ENCODE peak calls at places on chromosome 13, in four cellular contexts. I is HFFc6; X is WERI-Rb-1; K is CD4-positive, alpha-beta T cell. N is an unnamed sample.

GRCh38 chr13:97142452-97142851 is 79.7 kb upstream of the MBNL2 start:
- DNase-seq in X (no peak), K (no peak), I (no peak), N (no peak)

GRCh38 chr13:59112375-59112774 is 1051.4 kb downstream of the DIAPH3 start:
- DNase-seq in K (no peak), X (peak), I (peak), N (no peak)

GRCh38 chr13:97259787-97260641 is 37.9 kb downstream of the MBNL2 start:
- DNase-seq in X (no peak), K (no peak), I (peak), N (no peak)

GRCh38 chr13:20160346-20161274 is at the start of gene GJA3:
- DNase-seq in X (peak), I (no peak), K (no peak), N (no peak)

GRCh38 chr13:100887729-100888151 is 213.1 kb upstream of the TMTC4 start:
- DNase-seq in I (peak), X (no peak), K (no peak), N (no peak)

GRCh38 chr13:48038763-48039162 is 1.2 kb downstream of the NUDT15 start:
- DNase-seq in K (no peak), I (peak), X (no peak), N (no peak)

GRCh38 chr13:46289260-46289955 is 77.7 kb downstream of the LRRC63 start:
- DNase-seq in X (no peak), I (no peak), K (no peak), N (no peak)

GRCh38 chr13:112968910-112969691 is at the start of gene MCF2L:
- DNase-seq in K (peak), I (no peak), X (peak), N (no peak)

GRCh38 chr13:40148742-40149141 is 493.3 kb downstream of the COG6 start:
- DNase-seq in I (no peak), K (no peak), X (no peak), N (no peak)

DNA sequence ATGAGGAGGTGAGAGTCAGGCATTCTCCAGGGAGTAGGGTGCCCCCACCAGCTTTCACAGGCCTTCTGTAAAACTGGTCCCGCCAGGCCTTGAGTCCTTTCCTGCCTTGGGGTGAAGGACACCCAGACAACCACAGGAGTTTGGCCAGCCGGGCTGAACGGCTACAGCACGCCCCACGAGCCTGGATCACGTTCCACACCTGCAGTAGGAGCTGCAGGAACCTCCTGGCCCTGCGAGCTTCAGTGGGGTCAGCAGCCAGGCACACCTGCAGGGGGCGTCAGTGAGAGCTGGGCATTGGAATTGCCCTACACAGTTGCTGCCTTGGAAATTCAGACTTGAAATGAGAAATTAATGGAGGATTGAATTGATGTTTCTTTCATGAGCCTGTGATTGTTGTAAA is 45.7 kb downstream of the COL4A2 start:
- DNase-seq in X (peak), I (no peak), K (no peak), N (no peak)
- TF ChIP-seq CTCF in X (peak), I (peak), K (no peak), N (peak)

GRCh38 chr13:110138009-110138699 is 168.8 kb downstream of the COL4A1 start:
- DNase-seq in X (peak), I (peak), K (no peak), N (peak)
- TF ChIP-seq CTCF in X (peak), I (no peak), K (no peak), N (peak)

GRCh38 chr13:36848228-36848982 is 29.4 kb downstream of the RFXAP start:
- DNase-seq in I (no peak), X (no peak), K (no peak), N (no peak)
- TF ChIP-seq CTCF in I (peak), X (peak), K (no peak), N (peak)

DNA sequence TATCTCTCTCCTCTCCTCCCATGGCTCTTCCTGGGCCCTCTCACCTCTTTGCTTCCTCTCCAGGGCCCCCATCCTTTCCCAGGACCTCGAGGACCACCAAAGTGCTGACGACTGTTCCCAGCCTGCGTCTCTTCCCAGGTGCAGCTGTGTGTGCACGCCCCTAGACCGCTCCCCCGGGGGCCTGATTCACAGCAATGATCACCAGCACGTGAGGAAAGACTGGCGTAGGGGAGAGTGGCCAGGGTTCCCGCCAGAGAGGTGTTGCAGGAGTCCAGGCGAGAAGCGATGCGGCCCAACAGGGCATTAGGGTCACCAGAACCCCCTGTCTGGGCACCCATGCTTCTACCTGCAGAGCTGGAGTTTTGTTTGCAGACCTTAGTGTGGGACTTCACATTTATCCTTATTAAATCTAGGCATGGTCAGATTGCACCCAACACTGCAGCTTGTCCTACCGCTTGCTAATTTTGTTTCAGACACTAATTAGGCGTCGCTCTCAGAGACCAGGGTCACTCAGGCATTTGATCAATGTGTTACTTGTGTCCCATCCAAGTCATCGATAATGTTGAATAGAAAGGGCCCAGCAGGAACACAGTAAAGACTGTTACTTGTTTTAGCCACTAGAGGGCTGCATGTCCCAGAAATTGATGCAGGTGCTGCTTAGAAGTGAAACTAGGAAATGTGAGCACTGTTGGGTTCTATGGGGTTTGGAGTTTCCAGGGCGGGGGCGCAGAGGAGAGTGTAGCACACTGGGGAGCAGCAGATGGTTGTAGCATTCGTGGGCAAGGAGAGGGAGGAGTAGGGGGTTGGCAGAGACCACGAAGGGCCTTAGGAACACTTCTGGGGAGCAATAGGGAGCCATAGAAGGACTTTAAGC is 53.2 kb downstream of the CDADC1 start:
- DNase-seq in K (peak), I (peak), X (peak), N (peak)
- TF ChIP-seq CTCF in K (peak), I (peak), X (peak), N (peak)

GRCh38 chr13:25252229-25252628 is 35.1 kb downstream of the MTMR6 start:
- DNase-seq in X (no peak), K (no peak), I (no peak), N (no peak)

GRCh38 chr13:25247345-25247744 is 39.9 kb downstream of the MTMR6 start:
- DNase-seq in I (no peak), K (no peak), X (no peak), N (no peak)

GRCh38 chr13:25252770-25253169 is 34.5 kb downstream of the MTMR6 start:
- DNase-seq in X (no peak), K (no peak), I (no peak), N (no peak)

GRCh38 chr13:25248071-25248470 is 39.2 kb downstream of the MTMR6 start:
- DNase-seq in I (no peak), X (no peak), K (no peak), N (no peak)

GRCh38 chr13:25249001-25249543 is 38.2 kb downstream of the MTMR6 start:
- DNase-seq in I (peak), K (no peak), X (peak), N (no peak)
- TF ChIP-seq CTCF in I (peak), K (no peak), X (peak), N (peak)

DNA sequence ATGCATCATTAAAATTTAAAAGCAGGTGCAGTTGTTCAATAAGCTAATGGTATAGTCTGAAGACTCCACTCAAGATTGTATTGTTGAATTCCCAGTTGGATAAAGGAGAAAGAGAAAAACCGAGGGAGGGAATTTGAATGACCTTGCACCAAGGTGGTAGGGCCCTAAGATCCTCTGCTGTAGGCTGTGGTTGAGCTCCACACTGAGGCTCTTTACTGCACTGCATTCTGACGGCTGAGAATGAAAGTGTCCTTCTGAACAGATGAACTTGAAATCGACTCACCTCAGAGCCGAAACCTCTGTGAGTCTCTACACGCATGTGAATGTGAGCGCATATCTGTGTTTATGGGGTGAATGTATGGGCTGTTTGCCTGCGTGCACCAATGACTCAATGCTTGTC is 388.9 kb upstream of the DACH1 start:
- DNase-seq in X (peak), I (peak), K (no peak), N (peak)
- TF ChIP-seq CTCF in X (peak), I (peak), K (no peak), N (peak)

N was measured in progenitor cell of endocrine pancreas.